ENCODE peak calls at places on chromosomes 7 and 10, in seven cellular contexts. One of them, this sample, is unnamed.

GRCh38 chr10:114172776-114173555 is 1.0 kb downstream of the CCDC186 start:
- DNase-seq in iPS-NIHi11: no peak
- DNase-seq in left cardiac atrium: no peak
- DNase-seq in HuH-7: no peak
- DNase-seq in stimulated activated CD8-positive, alpha-beta memory T cell treated with anti-CD3 and anti-CD28 coated beads, Interleukin-12 subunit alpha, Interleukin-12 subunit beta, amount 100 ng/mL, for 1 hour: no peak
- DNase-seq in spleen: no peak
- DNase-seq in hippocampal formation: no peak
- DNase-seq in this sample: no peak

GRCh38 chr10:88154596-88155250 is 291.3 kb downstream of the PTEN start:
- DNase-seq in stimulated activated CD8-positive, alpha-beta memory T cell treated with anti-CD3 and anti-CD28 coated beads, Interleukin-12 subunit alpha, Interleukin-12 subunit beta, amount 100 ng/mL, for 1 hour: no peak
- DNase-seq in spleen: no peak
- DNase-seq in iPS-NIHi11: no peak
- DNase-seq in left cardiac atrium: no peak
- DNase-seq in HuH-7: no peak
- DNase-seq in hippocampal formation: no peak
- DNase-seq in this sample: no peak

GRCh38 chr7:108109216-108109908 is 20.8 kb downstream of the LAMB4 start:
- DNase-seq in iPS-NIHi11: peak; percentile 33
- DNase-seq in stimulated activated CD8-positive, alpha-beta memory T cell treated with anti-CD3 and anti-CD28 coated beads, Interleukin-12 subunit alpha, Interleukin-12 subunit beta, amount 100 ng/mL, for 1 hour: no peak
- DNase-seq in HuH-7: peak; percentile 51
- DNase-seq in hippocampal formation: peak; percentile 33
- DNase-seq in spleen: no peak
- DNase-seq in left cardiac atrium: no peak
- DNase-seq in this sample: no peak

GRCh38 chr7:111238891-111239290 is 148.0 kb downstream of the LRRN3 start:
- DNase-seq in stimulated activated CD8-positive, alpha-beta memory T cell treated with anti-CD3 and anti-CD28 coated beads, Interleukin-12 subunit alpha, Interleukin-12 subunit beta, amount 100 ng/mL, for 1 hour: no peak
- DNase-seq in HuH-7: no peak
- DNase-seq in hippocampal formation: no peak
- DNase-seq in left cardiac atrium: no peak
- DNase-seq in spleen: no peak
- DNase-seq in iPS-NIHi11: no peak
- DNase-seq in this sample: no peak

GRCh38 chr10:22931948-22932347 is 4.1 kb downstream of the ARMC3 start:
- DNase-seq in stimulated activated CD8-positive, alpha-beta memory T cell treated with anti-CD3 and anti-CD28 coated beads, Interleukin-12 subunit alpha, Interleukin-12 subunit beta, amount 100 ng/mL, for 1 hour: no peak
- DNase-seq in left cardiac atrium: no peak
- DNase-seq in hippocampal formation: no peak
- DNase-seq in HuH-7: no peak
- DNase-seq in spleen: no peak
- DNase-seq in iPS-NIHi11: no peak
- DNase-seq in this sample: no peak

GRCh38 chr7:79564123-79564522 is 110.7 kb upstream of the MAGI2 start:
- DNase-seq in hippocampal formation: no peak
- DNase-seq in HuH-7: no peak
- DNase-seq in spleen: no peak
- DNase-seq in stimulated activated CD8-positive, alpha-beta memory T cell treated with anti-CD3 and anti-CD28 coated beads, Interleukin-12 subunit alpha, Interleukin-12 subunit beta, amount 100 ng/mL, for 1 hour: no peak
- DNase-seq in iPS-NIHi11: no peak
- DNase-seq in left cardiac atrium: no peak
- DNase-seq in this sample: no peak

GRCh38 chr7:69256634-69257081 is 341.6 kb upstream of the AUTS2 start:
- DNase-seq in left cardiac atrium: peak; percentile 61
- DNase-seq in hippocampal formation: no peak
- DNase-seq in iPS-NIHi11: no peak
- DNase-seq in HuH-7: no peak
- DNase-seq in stimulated activated CD8-positive, alpha-beta memory T cell treated with anti-CD3 and anti-CD28 coated beads, Interleukin-12 subunit alpha, Interleukin-12 subunit beta, amount 100 ng/mL, for 1 hour: no peak
- DNase-seq in spleen: peak; percentile 75
- DNase-seq in this sample: no peak

GRCh38 chr10:32142646-32143045 is 86.4 kb upstream of the KIF5B start:
- DNase-seq in hippocampal formation: no peak
- DNase-seq in iPS-NIHi11: no peak
- DNase-seq in HuH-7: no peak
- DNase-seq in stimulated activated CD8-positive, alpha-beta memory T cell treated with anti-CD3 and anti-CD28 coated beads, Interleukin-12 subunit alpha, Interleukin-12 subunit beta, amount 100 ng/mL, for 1 hour: no peak
- DNase-seq in left cardiac atrium: no peak
- DNase-seq in spleen: no peak
- DNase-seq in this sample: no peak

GRCh38 chr7:960269-960871 is 5.9 kb upstream of the ADAP1 start:
- DNase-seq in hippocampal formation: no peak
- DNase-seq in iPS-NIHi11: no peak
- DNase-seq in HuH-7: no peak
- DNase-seq in spleen: peak; percentile 67
- DNase-seq in left cardiac atrium: peak; percentile 14
- DNase-seq in stimulated activated CD8-positive, alpha-beta memory T cell treated with anti-CD3 and anti-CD28 coated beads, Interleukin-12 subunit alpha, Interleukin-12 subunit beta, amount 100 ng/mL, for 1 hour: no peak
- DNase-seq in this sample: no peak

GRCh38 chr7:157250605-157251228 is 86.1 kb upstream of the DNAJB6 start:
- DNase-seq in stimulated activated CD8-positive, alpha-beta memory T cell treated with anti-CD3 and anti-CD28 coated beads, Interleukin-12 subunit alpha, Interleukin-12 subunit beta, amount 100 ng/mL, for 1 hour: peak; percentile 28
- DNase-seq in HuH-7: peak; percentile 64
- DNase-seq in iPS-NIHi11: peak; percentile 73
- DNase-seq in hippocampal formation: peak; percentile 35
- DNase-seq in left cardiac atrium: no peak
- DNase-seq in spleen: no peak
- DNase-seq in this sample: no peak

GRCh38 chr7:46934198-46934825 is 647.6 kb downstream of the TNS3 start:
- DNase-seq in left cardiac atrium: no peak
- DNase-seq in iPS-NIHi11: no peak
- DNase-seq in hippocampal formation: no peak
- DNase-seq in HuH-7: no peak
- DNase-seq in stimulated activated CD8-positive, alpha-beta memory T cell treated with anti-CD3 and anti-CD28 coated beads, Interleukin-12 subunit alpha, Interleukin-12 subunit beta, amount 100 ng/mL, for 1 hour: no peak
- DNase-seq in spleen: no peak
- DNase-seq in this sample: no peak

GRCh38 chr7:26190417-26190869 is 10.1 kb downstream of the HNRNPA2B1 start:
- DNase-seq in stimulated activated CD8-positive, alpha-beta memory T cell treated with anti-CD3 and anti-CD28 coated beads, Interleukin-12 subunit alpha, Interleukin-12 subunit beta, amount 100 ng/mL, for 1 hour: no peak
- DNase-seq in spleen: no peak
- DNase-seq in left cardiac atrium: no peak
- DNase-seq in HuH-7: no peak
- DNase-seq in iPS-NIHi11: no peak
- DNase-seq in hippocampal formation: no peak
- DNase-seq in this sample: no peak

GRCh38 chr7:92412745-92413144 is 34.5 kb upstream of the GATAD1 start:
- DNase-seq in hippocampal formation: no peak
- DNase-seq in iPS-NIHi11: no peak
- DNase-seq in left cardiac atrium: no peak
- DNase-seq in HuH-7: no peak
- DNase-seq in spleen: no peak
- DNase-seq in stimulated activated CD8-positive, alpha-beta memory T cell treated with anti-CD3 and anti-CD28 coated beads, Interleukin-12 subunit alpha, Interleukin-12 subunit beta, amount 100 ng/mL, for 1 hour: no peak
- DNase-seq in this sample: no peak

GRCh38 chr7:107024906-107025305 is 19.6 kb upstream of the PRKAR2B start:
- DNase-seq in stimulated activated CD8-positive, alpha-beta memory T cell treated with anti-CD3 and anti-CD28 coated beads, Interleukin-12 subunit alpha, Interleukin-12 subunit beta, amount 100 ng/mL, for 1 hour: no peak
- DNase-seq in HuH-7: no peak
- DNase-seq in left cardiac atrium: no peak
- DNase-seq in iPS-NIHi11: no peak
- DNase-seq in hippocampal formation: no peak
- DNase-seq in spleen: no peak
- DNase-seq in this sample: no peak

GRCh38 chr7:127598318-127598717 is 4.8 kb downstream of the FSCN3 start:
- DNase-seq in left cardiac atrium: no peak
- DNase-seq in HuH-7: peak; percentile 69
- DNase-seq in iPS-NIHi11: peak; percentile 79
- DNase-seq in hippocampal formation: no peak
- DNase-seq in spleen: no peak
- DNase-seq in stimulated activated CD8-positive, alpha-beta memory T cell treated with anti-CD3 and anti-CD28 coated beads, Interleukin-12 subunit alpha, Interleukin-12 subunit beta, amount 100 ng/mL, for 1 hour: no peak
- DNase-seq in this sample: no peak

GRCh38 chr7:23205861-23206510 is 24.1 kb downstream of the NUP42 start:
- DNase-seq in hippocampal formation: no peak
- DNase-seq in HuH-7: no peak
- DNase-seq in stimulated activated CD8-positive, alpha-beta memory T cell treated with anti-CD3 and anti-CD28 coated beads, Interleukin-12 subunit alpha, Interleukin-12 subunit beta, amount 100 ng/mL, for 1 hour: no peak
- DNase-seq in iPS-NIHi11: peak; percentile 21
- DNase-seq in left cardiac atrium: peak; percentile 41
- DNase-seq in spleen: no peak
- DNase-seq in this sample: no peak

GRCh38 chr10:90226526-90226925 is 525.1 kb downstream of the KIF20B start:
- DNase-seq in stimulated activated CD8-positive, alpha-beta memory T cell treated with anti-CD3 and anti-CD28 coated beads, Interleukin-12 subunit alpha, Interleukin-12 subunit beta, amount 100 ng/mL, for 1 hour: no peak
- DNase-seq in iPS-NIHi11: no peak
- DNase-seq in hippocampal formation: no peak
- DNase-seq in spleen: no peak
- DNase-seq in HuH-7: no peak
- DNase-seq in left cardiac atrium: no peak
- DNase-seq in this sample: no peak

This sample was measured in natural killer cell.